ENCODE peak calls at places on chromosome 7, in six cellular contexts. B is choroid plexus epithelial cell; C is AG08395; G is CD8-positive, alpha-beta T cell; W is activated CD4-positive, alpha-beta T cell treated with anti-CD3 and anti-CD28 coated beads for 24 hours; P is HCEC 1CT. N is an unnamed sample.

GRCh38 chr7:137080516-137081203 is 212.2 kb downstream of the CHRM2 start:
- DNase-seq in B (no peak), C (peak), G (no peak), W (no peak), P (peak), N (no peak)

GRCh38 chr7:71665716-71666115 is 533.8 kb downstream of the GALNT17 start:
- DNase-seq in B (no peak), C (no peak), G (no peak), W (no peak), P (no peak), N (no peak)

GRCh38 chr7:55381187-55381586 is 16.1 kb downstream of the LANCL2 start:
- DNase-seq in B (no peak), C (no peak), G (no peak), W (no peak), P (no peak), N (no peak)

GRCh38 chr7:30863694-30864011 is 48.0 kb upstream of the AQP1 start:
- DNase-seq in B (peak), C (peak), G (no peak), W (no peak), P (no peak), N (no peak)

GRCh38 chr7:19522486-19522885 is 186.4 kb downstream of the POLR1F start:
- DNase-seq in B (peak), C (peak), G (no peak), W (no peak), P (peak), N (no peak)

GRCh38 chr7:116441534-116441933 is 58.0 kb upstream of the CAV2 start:
- DNase-seq in B (no peak), C (peak), G (no peak), W (no peak), P (peak), N (no peak)

GRCh38 chr7:135748770-135749169 is at the start of gene FAM180A:
- DNase-seq in B (no peak), C (peak), G (no peak), W (no peak), P (peak), N (no peak)

GRCh38 chr7:15780271-15780670 is 93.8 kb upstream of the MEOX2 start:
- DNase-seq in B (peak), C (no peak), G (no peak), W (no peak), P (peak), N (no peak)

N was measured in NCI-H1417 treated with DMSO at 0.1 percent for 48 hours.